ENCODE peak calls at places on chromosomes 1 and 21, in five cellular contexts. I is IMR-90, F is mesendoderm, K is H1, O is H9. B is an unnamed sample.

GRCh38 chr1:101112051-101112770 is 86.6 kb upstream of the DPH5 start:
- DNase-seq in I (no peak), F (no peak), K (no peak), O (no peak), B (no peak)

GRCh38 chr1:160681067-160681890 is 30.3 kb downstream of the CD48 start:
- DNase-seq in K (peak), I (peak), O (peak), F (peak), B (peak)

GRCh38 chr1:10459185-10459584 is 9.4 kb downstream of the CORT start:
- DNase-seq in K (no peak), I (peak), O (no peak), F (peak), B (no peak)

GRCh38 chr21:37145635-37146111 is 72.6 kb downstream of the TTC3 start:
- DNase-seq in K (no peak), O (no peak), I (peak), F (peak), B (no peak)

GRCh38 chr1:8600336-8600735 is 217.1 kb downstream of the RERE start:
- DNase-seq in F (no peak), K (no peak), O (no peak), I (no peak), B (no peak)

GRCh38 chr1:6006882-6007281 is 14.7 kb upstream of the NPHP4 start:
- DNase-seq in F (no peak), K (no peak), O (no peak), I (no peak), B (no peak)

GRCh38 chr21:46171996-46172862 is 12.0 kb downstream of the SPATC1L start:
- DNase-seq in I (no peak), F (no peak), O (no peak), K (no peak), B (no peak)

GRCh38 chr1:209383907-209384709 is 199.4 kb upstream of the CAMK1G start:
- DNase-seq in F (peak), I (no peak), K (no peak), O (no peak), B (no peak)

GRCh38 chr1:116448785-116449385 is 75.8 kb downstream of the ATP1A1 start:
- DNase-seq in F (no peak), O (no peak), K (no peak), I (peak), B (no peak)

GRCh38 chr1:234532511-234532922 is 53.5 kb upstream of the TARBP1 start:
- DNase-seq in I (no peak), K (no peak), F (no peak), O (no peak), B (no peak)

GRCh38 chr1:223628233-223628632 is 37.3 kb downstream of the CAPN8 start:
- DNase-seq in O (peak), F (peak), K (peak), I (peak), B (peak)

GRCh38 chr1:247638011-247638410 is 32.6 kb downstream of the OR2G3 start:
- DNase-seq in F (no peak), K (no peak), I (no peak), O (no peak), B (no peak)

GRCh38 chr21:44728716-44729115 is 17.3 kb upstream of the TSPEAR start:
- DNase-seq in I (no peak), K (no peak), O (peak), F (no peak), B (no peak)

GRCh38 chr21:25515484-25516405 is 91.5 kb downstream of the MRPL39 start:
- DNase-seq in F (peak), I (peak), K (no peak), O (no peak), B (no peak)

GRCh38 chr1:91578320-91579109 is 77.9 kb downstream of the CDC7 start:
- DNase-seq in I (no peak), K (no peak), O (no peak), F (no peak), B (no peak)

GRCh38 chr1:183610053-183610452 is 19.8 kb upstream of the NCF2 start:
- DNase-seq in I (no peak), F (no peak), O (no peak), K (no peak), B (no peak)

GRCh38 chr1:27574001-27574781 is 29.8 kb downstream of the AHDC1 start:
- DNase-seq in I (no peak), K (no peak), O (no peak), F (peak), B (no peak)
- H4K8ac ChIP-seq in I (peak), K (no peak), O (no peak), F (no peak), B (no peak)

GRCh38 chr1:226104671-226105121 is 42.2 kb downstream of the H3-3A start:
- DNase-seq in F (no peak), K (no peak), I (peak), O (no peak), B (no peak)
- H3K4me2 ChIP-seq in F (no peak), K (no peak), I (no peak), O (no peak), B (no peak)

DNA sequence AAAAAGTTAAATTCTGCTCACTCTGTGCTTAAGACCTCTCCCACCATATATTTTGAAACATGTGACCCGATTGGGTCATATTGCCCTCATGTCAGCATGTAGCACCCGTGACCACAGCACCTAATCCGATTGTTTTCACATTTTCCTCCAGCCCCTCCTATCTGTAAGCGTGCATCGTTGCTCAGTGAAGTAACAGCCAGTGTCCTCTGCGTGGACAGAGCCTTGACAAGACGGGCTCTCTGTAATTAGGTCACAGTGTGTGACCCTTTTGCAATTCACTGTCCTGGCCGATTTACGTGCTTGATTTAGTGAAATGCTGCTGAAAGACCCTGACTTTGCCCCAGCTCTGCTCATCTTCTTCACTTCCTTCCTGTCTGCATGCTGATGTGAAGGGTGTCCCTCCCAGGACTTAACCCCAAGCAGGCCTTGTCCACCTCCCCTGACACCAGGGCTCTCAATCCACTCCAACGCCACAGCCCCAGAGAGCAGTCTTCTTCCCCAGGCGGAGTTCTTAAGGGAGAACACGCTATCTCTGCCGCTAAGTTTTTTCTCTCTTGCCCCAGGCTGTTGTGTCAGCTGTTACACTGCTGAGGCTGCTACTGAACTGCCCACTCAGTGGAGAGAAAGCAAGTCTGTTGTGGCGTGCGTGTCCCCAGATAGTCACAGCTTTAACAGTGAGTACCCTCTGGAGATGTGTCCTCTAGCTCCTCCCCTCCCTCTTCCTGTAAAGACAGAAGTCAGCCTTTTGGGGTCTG is 19.4 kb downstream of the URB2 start:
- DNase-seq in F (no peak), I (no peak), O (no peak), K (no peak), B (no peak)
- H4K8ac ChIP-seq in F (no peak), I (no peak), O (no peak), K (no peak), B (no peak)

GRCh38 chr1:185645686-185646085 is 88.5 kb upstream of the HMCN1 start:
- DNase-seq in F (no peak), I (peak), O (no peak), K (no peak), B (no peak)
- H3K4me2 ChIP-seq in F (no peak), I (no peak), O (no peak), K (peak), B (no peak)

DNA sequence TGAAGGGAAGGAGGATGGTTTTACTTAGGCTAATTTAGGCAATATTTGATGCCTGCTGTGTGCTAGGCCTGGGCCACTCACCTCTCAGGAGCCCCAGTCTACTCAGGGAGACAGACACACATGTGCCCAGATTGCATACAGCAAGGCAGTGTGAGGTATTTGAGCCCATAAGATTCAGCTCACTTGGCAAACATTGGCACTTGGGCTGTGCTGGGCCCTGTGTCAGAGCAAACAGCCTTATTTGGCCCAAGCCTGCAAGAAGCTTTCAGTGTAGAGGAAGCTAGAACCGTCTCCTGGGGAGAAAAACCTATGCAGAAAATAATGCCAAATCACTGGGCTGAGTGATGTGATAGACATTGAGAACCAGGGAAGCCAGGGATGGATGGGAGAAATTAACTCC is 3.9 kb upstream of the SYNC start:
- DNase-seq in K (no peak), O (no peak), I (no peak), F (no peak), B (no peak)
- H4K8ac ChIP-seq in K (no peak), O (no peak), I (peak), F (no peak), B (no peak)

B was measured in neuronal stem cell.